ENCODE peak calls at places on chromosomes 2 and 18, in nine cellular contexts. One of them, this sample, is unnamed.

GRCh38 chr2:149388120-149388816 is 57.9 kb downstream of the LYPD6 start:
- DNase-seq in AG09309: no peak
- DNase-seq in fibroblast of pulmonary artery: no peak
- DNase-seq in BE2C: no peak
- DNase-seq in A549: no peak
- DNase-seq in uterus: no peak
- DNase-seq in AG04449: no peak
- DNase-seq in cardiac fibroblast: no peak
- DNase-seq in kidney epithelial cell: no peak
- DNase-seq in this sample: peak

GRCh38 chr18:39414009-39414700 is 1848.6 kb upstream of the CELF4 start:
- DNase-seq in cardiac fibroblast: peak
- DNase-seq in AG04449: no peak
- DNase-seq in fibroblast of pulmonary artery: peak
- DNase-seq in uterus: no peak
- DNase-seq in BE2C: no peak
- DNase-seq in kidney epithelial cell: peak
- DNase-seq in A549: no peak
- DNase-seq in AG09309: peak
- DNase-seq in this sample: peak

GRCh38 chr18:62329676-62330454 is 4.8 kb downstream of the TNFRSF11A start:
- DNase-seq in fibroblast of pulmonary artery: peak
- DNase-seq in uterus: no peak
- DNase-seq in BE2C: no peak
- DNase-seq in AG09309: peak
- DNase-seq in AG04449: peak
- DNase-seq in kidney epithelial cell: peak
- DNase-seq in cardiac fibroblast: peak
- DNase-seq in A549: no peak
- DNase-seq in this sample: peak

GRCh38 chr2:88218971-88219370 is 48.8 kb downstream of the THNSL2 start:
- DNase-seq in cardiac fibroblast: no peak
- DNase-seq in BE2C: no peak
- DNase-seq in AG09309: no peak
- DNase-seq in fibroblast of pulmonary artery: no peak
- DNase-seq in A549: no peak
- DNase-seq in kidney epithelial cell: no peak
- DNase-seq in uterus: no peak
- DNase-seq in AG04449: no peak
- DNase-seq in this sample: no peak

GRCh38 chr2:36710858-36711520 is 14.5 kb downstream of the VIT start:
- DNase-seq in AG09309: no peak
- DNase-seq in AG04449: no peak
- DNase-seq in fibroblast of pulmonary artery: no peak
- DNase-seq in kidney epithelial cell: no peak
- DNase-seq in BE2C: no peak
- DNase-seq in cardiac fibroblast: no peak
- DNase-seq in A549: no peak
- DNase-seq in uterus: no peak
- DNase-seq in this sample: no peak

GRCh38 chr2:8800821-8801220 is 36.6 kb downstream of the KIDINS220 start:
- DNase-seq in A549: no peak
- DNase-seq in AG04449: no peak
- DNase-seq in BE2C: no peak
- DNase-seq in fibroblast of pulmonary artery: no peak
- DNase-seq in uterus: no peak
- DNase-seq in AG09309: no peak
- DNase-seq in cardiac fibroblast: no peak
- DNase-seq in kidney epithelial cell: no peak
- DNase-seq in this sample: peak

GRCh38 chr2:102357975-102358374 is 2.4 kb downstream of the IL18R1 start:
- DNase-seq in uterus: no peak
- DNase-seq in cardiac fibroblast: no peak
- DNase-seq in AG09309: no peak
- DNase-seq in fibroblast of pulmonary artery: no peak
- DNase-seq in kidney epithelial cell: no peak
- DNase-seq in AG04449: no peak
- DNase-seq in A549: no peak
- DNase-seq in BE2C: no peak
- DNase-seq in this sample: no peak

GRCh38 chr2:206920936-206921335 is 18.4 kb upstream of the CPO start:
- DNase-seq in fibroblast of pulmonary artery: no peak
- DNase-seq in cardiac fibroblast: no peak
- DNase-seq in kidney epithelial cell: no peak
- DNase-seq in uterus: no peak
- DNase-seq in AG09309: no peak
- DNase-seq in BE2C: no peak
- DNase-seq in AG04449: no peak
- DNase-seq in A549: no peak
- DNase-seq in this sample: peak

GRCh38 chr2:109033171-109033570 is 44.2 kb upstream of the EDAR start:
- DNase-seq in cardiac fibroblast: no peak
- DNase-seq in fibroblast of pulmonary artery: no peak
- DNase-seq in uterus: no peak
- DNase-seq in A549: no peak
- DNase-seq in AG04449: no peak
- DNase-seq in AG09309: no peak
- DNase-seq in BE2C: no peak
- DNase-seq in kidney epithelial cell: no peak
- DNase-seq in this sample: no peak

GRCh38 chr18:49021433-49022129 is 70.8 kb upstream of the SMAD7 start:
- DNase-seq in BE2C: peak
- DNase-seq in AG09309: no peak
- DNase-seq in cardiac fibroblast: peak
- DNase-seq in A549: no peak
- DNase-seq in uterus: no peak
- DNase-seq in kidney epithelial cell: no peak
- DNase-seq in fibroblast of pulmonary artery: peak
- DNase-seq in AG04449: no peak
- DNase-seq in this sample: no peak

GRCh38 chr2:75342504-75343175 is 143.3 kb upstream of the TACR1 start:
- DNase-seq in AG04449: no peak
- DNase-seq in A549: no peak
- DNase-seq in BE2C: no peak
- DNase-seq in cardiac fibroblast: no peak
- DNase-seq in kidney epithelial cell: no peak
- DNase-seq in uterus: no peak
- DNase-seq in AG09309: no peak
- DNase-seq in fibroblast of pulmonary artery: no peak
- DNase-seq in this sample: no peak

GRCh38 chr2:69192176-69192945 is 179.4 kb downstream of the ANTXR1 start:
- DNase-seq in fibroblast of pulmonary artery: no peak
- DNase-seq in A549: no peak
- DNase-seq in AG09309: no peak
- DNase-seq in BE2C: no peak
- DNase-seq in AG04449: peak
- DNase-seq in kidney epithelial cell: no peak
- DNase-seq in uterus: no peak
- DNase-seq in cardiac fibroblast: no peak
- DNase-seq in this sample: no peak
- TF ChIP-seq CTCF in fibroblast of pulmonary artery: no peak
- TF ChIP-seq CTCF in A549: no peak
- TF ChIP-seq CTCF in AG09309: no peak
- TF ChIP-seq CTCF in BE2C: no peak
- TF ChIP-seq CTCF in AG04449: no peak
- TF ChIP-seq CTCF in kidney epithelial cell: no peak
- TF ChIP-seq CTCF in uterus: no peak
- TF ChIP-seq CTCF in cardiac fibroblast: no peak
- TF ChIP-seq CTCF in this sample: no peak

DNA sequence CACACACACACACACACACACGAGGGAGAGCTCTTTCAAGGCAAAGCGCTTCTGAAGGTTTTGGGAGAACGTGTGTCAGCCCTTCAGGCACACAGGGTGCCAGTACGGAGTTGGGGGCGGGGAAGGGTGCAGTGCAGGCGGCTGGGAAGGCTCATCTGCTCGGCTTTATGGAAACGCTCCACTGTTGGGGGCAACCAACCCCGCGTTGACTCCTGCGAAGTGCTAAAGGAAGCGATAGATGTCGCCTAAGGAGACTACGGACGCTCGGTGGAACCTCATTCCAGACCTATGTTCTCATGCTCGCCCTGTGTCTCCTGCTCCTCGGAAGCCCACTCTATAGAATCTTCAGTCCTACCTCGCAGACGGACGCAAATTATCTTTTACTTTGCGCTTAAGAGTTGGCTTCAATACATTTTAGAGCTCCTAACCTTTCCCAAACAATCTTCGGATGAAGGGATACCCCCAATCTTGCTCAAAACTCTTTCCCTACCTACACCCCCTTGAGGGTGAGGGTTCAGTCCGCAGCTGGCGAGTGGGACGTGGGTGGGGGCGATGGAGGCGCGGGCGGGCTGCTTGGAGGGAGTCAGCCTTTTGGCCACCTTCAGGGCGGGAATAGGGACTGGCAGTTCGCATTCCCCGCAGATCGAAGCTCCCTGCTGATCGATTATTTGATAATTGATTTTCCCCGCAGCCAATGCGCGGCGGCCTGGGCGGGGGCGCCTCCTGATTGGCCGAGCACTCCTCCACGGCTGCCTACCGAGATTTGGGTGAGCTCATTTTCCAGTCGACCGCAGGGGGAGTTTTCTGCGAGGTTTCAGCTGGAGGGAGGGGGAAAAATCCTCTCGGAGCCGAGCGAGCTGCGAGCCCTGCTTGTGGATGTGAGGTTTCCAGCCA is 1.9 kb upstream of the MEIS1 start:
- DNase-seq in kidney epithelial cell: peak
- DNase-seq in AG04449: peak
- DNase-seq in cardiac fibroblast: peak
- DNase-seq in uterus: peak
- DNase-seq in fibroblast of pulmonary artery: peak
- DNase-seq in AG09309: peak
- DNase-seq in BE2C: peak
- DNase-seq in A549: peak
- DNase-seq in this sample: peak
- TF ChIP-seq CTCF in kidney epithelial cell: no peak
- TF ChIP-seq CTCF in AG04449: no peak
- TF ChIP-seq CTCF in cardiac fibroblast: no peak
- TF ChIP-seq CTCF in uterus: peak
- TF ChIP-seq CTCF in fibroblast of pulmonary artery: no peak
- TF ChIP-seq CTCF in AG09309: no peak
- TF ChIP-seq CTCF in BE2C: no peak
- TF ChIP-seq CTCF in A549: no peak
- TF ChIP-seq CTCF in this sample: no peak

GRCh38 chr2:167289651-167290410 is 401.6 kb downstream of the XIRP2 start:
- DNase-seq in AG04449: no peak
- DNase-seq in kidney epithelial cell: no peak
- DNase-seq in cardiac fibroblast: no peak
- DNase-seq in uterus: no peak
- DNase-seq in fibroblast of pulmonary artery: no peak
- DNase-seq in BE2C: no peak
- DNase-seq in AG09309: no peak
- DNase-seq in A549: no peak
- DNase-seq in this sample: no peak

GRCh38 chr2:167294031-167294774 is 405.9 kb downstream of the XIRP2 start:
- DNase-seq in kidney epithelial cell: no peak
- DNase-seq in BE2C: peak
- DNase-seq in A549: no peak
- DNase-seq in uterus: no peak
- DNase-seq in cardiac fibroblast: peak
- DNase-seq in fibroblast of pulmonary artery: peak
- DNase-seq in AG04449: no peak
- DNase-seq in AG09309: no peak
- DNase-seq in this sample: peak

GRCh38 chr2:167294775-167295140 is 406.5 kb downstream of the XIRP2 start:
- DNase-seq in kidney epithelial cell: no peak
- DNase-seq in fibroblast of pulmonary artery: peak
- DNase-seq in AG09309: no peak
- DNase-seq in AG04449: no peak
- DNase-seq in A549: no peak
- DNase-seq in cardiac fibroblast: peak
- DNase-seq in uterus: no peak
- DNase-seq in BE2C: no peak
- DNase-seq in this sample: no peak

GRCh38 chr2:167293172-167293781 is 405.0 kb downstream of the XIRP2 start:
- DNase-seq in A549: no peak
- DNase-seq in cardiac fibroblast: peak
- DNase-seq in kidney epithelial cell: no peak
- DNase-seq in AG04449: no peak
- DNase-seq in BE2C: peak
- DNase-seq in fibroblast of pulmonary artery: peak
- DNase-seq in AG09309: no peak
- DNase-seq in uterus: no peak
- DNase-seq in this sample: peak

DNA sequence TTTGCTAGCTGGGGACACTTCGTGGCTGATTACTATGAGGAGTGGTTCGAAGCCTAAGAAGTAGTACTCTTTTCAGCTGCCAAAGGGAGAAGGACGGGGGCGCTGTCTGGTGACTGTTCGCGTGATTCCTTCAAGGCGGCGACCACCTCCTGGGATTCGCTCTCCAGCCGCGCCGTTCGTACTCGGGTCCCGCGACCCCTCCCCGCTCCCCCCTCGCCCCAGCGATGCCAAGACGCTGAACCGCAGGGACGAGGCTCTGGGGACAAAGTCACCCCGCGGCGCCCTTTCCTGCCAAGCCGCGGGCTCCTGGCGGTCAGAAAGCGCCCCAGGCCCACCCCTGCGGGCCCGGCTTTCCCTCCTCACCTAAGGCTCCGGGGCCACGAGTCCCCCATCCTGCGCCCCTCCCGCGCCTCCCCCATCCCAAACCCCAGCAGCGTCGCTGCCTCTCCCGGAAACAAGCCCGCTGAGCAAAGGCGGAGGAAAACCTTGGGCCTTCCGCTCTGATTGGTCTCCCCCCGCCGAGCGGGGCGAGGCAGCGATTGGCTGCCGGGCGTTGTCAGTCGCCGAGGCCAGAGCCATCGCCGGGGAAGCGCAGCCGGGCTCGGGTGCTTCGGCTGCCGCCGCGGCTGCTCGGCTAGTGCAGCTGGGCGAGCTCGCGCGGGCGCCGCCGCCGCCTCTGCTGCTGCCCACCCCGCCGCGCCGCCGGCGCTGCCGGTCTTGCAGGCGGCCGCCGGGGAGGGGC is 404.3 kb downstream of the XIRP2 start:
- DNase-seq in fibroblast of pulmonary artery: peak
- DNase-seq in kidney epithelial cell: peak
- DNase-seq in BE2C: peak
- DNase-seq in AG04449: peak
- DNase-seq in uterus: peak
- DNase-seq in cardiac fibroblast: peak
- DNase-seq in A549: peak
- DNase-seq in AG09309: peak
- DNase-seq in this sample: peak
- TF ChIP-seq CTCF in fibroblast of pulmonary artery: peak
- TF ChIP-seq CTCF in kidney epithelial cell: peak
- TF ChIP-seq CTCF in BE2C: peak
- TF ChIP-seq CTCF in AG04449: peak
- TF ChIP-seq CTCF in uterus: peak
- TF ChIP-seq CTCF in cardiac fibroblast: peak
- TF ChIP-seq CTCF in A549: peak
- TF ChIP-seq CTCF in AG09309: peak
- TF ChIP-seq CTCF in this sample: peak

DNA sequence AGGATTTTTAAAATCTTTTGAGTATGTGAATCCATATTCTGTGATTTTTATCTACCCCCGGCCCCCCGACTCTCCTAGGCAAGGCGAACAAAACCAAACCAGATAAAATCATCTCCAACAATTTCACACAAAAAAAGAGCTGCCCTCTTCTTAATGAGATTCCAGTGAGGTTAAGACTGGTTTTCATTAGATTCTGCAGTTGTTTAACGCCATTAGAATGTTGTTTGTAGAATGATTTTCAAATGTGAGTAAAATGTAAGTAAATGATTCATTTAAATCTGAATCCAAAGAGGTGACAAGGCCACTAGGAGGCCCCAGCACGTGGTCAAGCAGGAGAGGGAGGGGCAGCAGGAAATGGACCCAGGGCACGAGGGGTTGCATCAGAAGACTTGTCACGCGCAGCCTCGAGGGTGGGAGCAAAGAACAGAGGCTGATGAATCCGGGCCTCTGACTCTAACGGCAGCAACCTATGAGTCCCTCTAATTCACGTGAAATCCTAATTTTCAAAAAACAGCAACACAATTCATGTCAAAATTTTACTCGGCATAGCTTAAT is 24.3 kb upstream of the KLHL29 start:
- DNase-seq in AG09309: no peak
- DNase-seq in uterus: no peak
- DNase-seq in fibroblast of pulmonary artery: no peak
- DNase-seq in cardiac fibroblast: no peak
- DNase-seq in BE2C: no peak
- DNase-seq in AG04449: no peak
- DNase-seq in A549: no peak
- DNase-seq in kidney epithelial cell: no peak
- DNase-seq in this sample: peak
- TF ChIP-seq CTCF in AG09309: no peak
- TF ChIP-seq CTCF in uterus: no peak
- TF ChIP-seq CTCF in fibroblast of pulmonary artery: no peak
- TF ChIP-seq CTCF in cardiac fibroblast: no peak
- TF ChIP-seq CTCF in BE2C: no peak
- TF ChIP-seq CTCF in AG04449: no peak
- TF ChIP-seq CTCF in A549: no peak
- TF ChIP-seq CTCF in kidney epithelial cell: peak
- TF ChIP-seq CTCF in this sample: no peak